ENCODE peak calls at places on chromosomes 7 and 10, in ten cellular contexts. G is B cell, U is GM12878, M is upper lobe of right lung, Q is kidney glomerular epithelial cell, K is renal cortical epithelial cell, V is HuH-7, N is NCI-H510A treated with DMSO at 0.1 percent for 48 hours, Z is HCT116, H is astrocyte of the spinal cord. J is an unnamed sample.

GRCh38 chr7:125661-126060 is 66.7 kb upstream of the FAM20C start:
- DNase-seq in G (no peak), U (no peak), M (no peak), Q (no peak), K (no peak), V (no peak), N (no peak), Z (no peak), H (no peak), J (no peak)

GRCh38 chr10:78895469-78895868 is 173.3 kb upstream of the ZMIZ1 start:
- DNase-seq in G (no peak), U (no peak), M (no peak), Q (no peak), K (no peak), V (no peak), N (no peak), Z (no peak), H (no peak), J (no peak)

GRCh38 chr10:78856421-78856820 is 212.3 kb upstream of the ZMIZ1 start:
- DNase-seq in G (no peak), U (no peak), M (no peak), Q (no peak), K (no peak), V (no peak), N (no peak), Z (no peak), H (no peak), J (no peak)

GRCh38 chr7:31443457-31443856 is 70.4 kb upstream of the ITPRID1 start:
- DNase-seq in G (peak), U (peak), M (no peak), Q (peak), K (peak), V (peak), N (peak), Z (peak), H (peak), J (no peak)

GRCh38 chr7:19663816-19664531 is 44.9 kb downstream of the POLR1F start:
- DNase-seq in G (peak), U (peak), M (no peak), Q (no peak), K (no peak), V (no peak), N (peak), Z (no peak), H (no peak), J (no peak)

GRCh38 chr7:16711730-16712129 is 41.8 kb upstream of the TSPAN13 start:
- DNase-seq in G (no peak), U (no peak), M (no peak), Q (no peak), K (peak), V (no peak), N (no peak), Z (no peak), H (peak), J (no peak)

GRCh38 chr7:103843689-103844480 is 145.6 kb downstream of the RELN start:
- DNase-seq in G (no peak), U (no peak), M (no peak), Q (no peak), K (no peak), V (no peak), N (no peak), Z (no peak), H (no peak), J (no peak)

GRCh38 chr10:112696587-112696986 is 249.6 kb downstream of the VTI1A start:
- DNase-seq in G (no peak), U (no peak), M (no peak), Q (no peak), K (no peak), V (no peak), N (no peak), Z (no peak), H (no peak), J (no peak)

GRCh38 chr10:63929826-63930467 is 408.7 kb downstream of the REEP3 start:
- DNase-seq in G (no peak), U (no peak), M (no peak), Q (no peak), K (no peak), V (no peak), N (peak), Z (no peak), H (no peak), J (no peak)

GRCh38 chr10:46282460-46283216 is 4.2 kb upstream of the ANTXRL start:
- DNase-seq in G (peak), U (no peak), M (peak), Q (peak), K (peak), V (peak), N (peak), Z (peak), H (peak), J (peak)